ENCODE peak calls at places on chromosomes 2 and 18, in eight cellular contexts. S is pancreas; L is CD8-positive, alpha-beta T cell; X is IMR-90; E is mesenchymal stem cell; Y is sigmoid colon; D is lower lobe of right lung; U is keratinocyte. H is an unnamed sample. For H3K36me3, the result is how much of the 10 kb centered on the place peaks cover.

GRCh38 chr2:128364441-128364911 is 45.8 kb upstream of the HS6ST1 start:
- DNase-seq in D (no peak), S (peak), X (no peak), Y (no peak), E (no peak), L (no peak), U (no peak), H (no peak)

GRCh38 chr18:36592282-36592681 is 236.5 kb downstream of the TPGS2 start:
- DNase-seq in L (no peak), E (no peak), Y (no peak), D (no peak), S (no peak), U (no peak), X (peak), H (no peak)

GRCh38 chr2:191740776-191741175 is 62.8 kb downstream of the NABP1 start:
- DNase-seq in E (no peak), L (no peak), X (no peak), Y (no peak), U (no peak), D (no peak), S (no peak), H (no peak)

GRCh38 chr2:101843048-101843447 is 145.5 kb downstream of the MAP4K4 start:
- DNase-seq in D (no peak), U (no peak), Y (no peak), L (no peak), E (no peak), S (no peak), X (no peak), H (no peak)

GRCh38 chr2:236168110-236169067 is at the start of gene GBX2:
- DNase-seq in Y (peak), U (no peak), X (peak), S (no peak), D (no peak), L (no peak), E (peak), H (peak)

GRCh38 chr2:101571951-101572350 is 97.0 kb upstream of the RFX8 start:
- DNase-seq in E (no peak), U (no peak), Y (no peak), S (no peak), L (no peak), D (no peak), X (no peak), H (no peak)

GRCh38 chr18:25786778-25787177 is 303.6 kb downstream of the SS18 start:
- DNase-seq in Y (no peak), E (peak), S (no peak), X (peak), L (no peak), D (no peak), U (no peak), H (peak)

GRCh38 chr2:158994920-158995676 is 26.7 kb downstream of the TANC1 start:
- DNase-seq in E (peak), Y (no peak), U (no peak), L (no peak), X (no peak), D (no peak), S (no peak), H (no peak)

GRCh38 chr2:9423922-9424272 is 443 bp downstream of the CPSF3 start:
- DNase-seq in Y (no peak), E (peak), U (no peak), X (peak), D (no peak), L (peak), S (no peak), H (no peak)

GRCh38 chr2:222305510-222306392 is 7.0 kb upstream of the PAX3 start:
- DNase-seq in E (no peak), X (no peak), S (peak), U (no peak), Y (no peak), D (no peak), L (no peak), H (no peak)

GRCh38 chr18:69777248-69777647 is 170.4 kb downstream of the CD226 start:
- DNase-seq in U (no peak), Y (no peak), L (no peak), D (no peak), E (no peak), X (no peak), S (no peak), H (no peak)

GRCh38 chr18:79577451-79578395 is 101.9 kb upstream of the CTDP1 start:
- DNase-seq in D (peak), Y (peak), S (peak), E (no peak), L (no peak), U (no peak), X (peak), H (no peak)

GRCh38 chr2:193963472-193964119 is 1693.4 kb upstream of the SLC39A10 start:
- DNase-seq in X (no peak), S (no peak), U (no peak), E (peak), D (no peak), Y (no peak), L (no peak), H (peak)

GRCh38 chr2:104864751-104865470 is 11.0 kb downstream of the POU3F3 start:
- DNase-seq in D (no peak), E (no peak), L (no peak), S (no peak), X (no peak), Y (no peak), U (no peak), H (no peak)

GRCh38 chr2:39142904-39143617 is 22.2 kb upstream of the SOS1 start:
- DNase-seq in X (no peak), L (no peak), Y (no peak), D (no peak), U (no peak), S (no peak), E (no peak), H (no peak)

GRCh38 chr2:9095690-9096089 is 92.2 kb upstream of the MBOAT2 start:
- DNase-seq in E (peak), X (peak), U (no peak), Y (no peak), S (no peak), L (no peak), D (peak), H (no peak)

GRCh38 chr2:13114391-13114790 is 397.7 kb downstream of the TRIB2 start:
- DNase-seq in S (no peak), X (peak), U (no peak), D (no peak), Y (no peak), L (no peak), E (peak), H (no peak)

GRCh38 chr2:177606636-177607035 is 214.1 kb downstream of the AGPS start:
- DNase-seq in D (no peak), X (peak), S (no peak), U (no peak), E (peak), Y (no peak), L (no peak), H (no peak)

GRCh38 chr2:155528034-155528433 is 804.5 kb downstream of the NR4A2 start:
- DNase-seq in D (no peak), L (no peak), X (no peak), Y (no peak), E (no peak), S (no peak), U (no peak), H (no peak)

GRCh38 chr2:180761224-180761623 is 219.2 kb upstream of the UBE2E3 start:
- DNase-seq in S (no peak), L (no peak), Y (no peak), D (no peak), U (no peak), E (peak), X (peak), H (peak)

GRCh38 chr18:70991577-70991976 is 702.7 kb downstream of the SOCS6 start:
- DNase-seq in S (no peak), U (no peak), Y (no peak), X (peak), L (no peak), E (no peak), D (no peak), H (no peak)

GRCh38 chr2:98571121-98571701 is 37.1 kb downstream of the COA5 start:
- DNase-seq in Y (no peak), U (no peak), E (no peak), S (no peak), X (no peak), D (no peak), L (no peak), H (no peak)

GRCh38 chr18:62634991-62635630 is 80.2 kb upstream of the PHLPP1 start:
- DNase-seq in E (no peak), S (no peak), X (no peak), Y (no peak), D (no peak), U (peak), L (no peak), H (peak)

GRCh38 chr2:207245526-207245925 is 79.8 kb upstream of the KLF7 start:
- DNase-seq in E (no peak), D (no peak), X (no peak), L (no peak), S (no peak), U (no peak), Y (no peak), H (no peak)

GRCh38 chr2:191189112-191189635 is 38.4 kb upstream of the STAT4 start:
- DNase-seq in E (no peak), D (no peak), S (no peak), L (no peak), U (no peak), X (no peak), Y (no peak), H (no peak)

GRCh38 chr2:173397539-173397938 is 42.9 kb downstream of the CDCA7 start:
- DNase-seq in U (no peak), D (no peak), Y (no peak), L (no peak), X (no peak), E (no peak), S (no peak), H (no peak)

GRCh38 chr18:28075501-28075900 is 101.4 kb downstream of the CDH2 start:
- DNase-seq in Y (no peak), E (peak), S (no peak), D (no peak), X (no peak), U (no peak), L (no peak), H (no peak)

GRCh38 chr18:68766433-68766832 is 31.4 kb upstream of the CCDC102B start:
- DNase-seq in Y (no peak), X (peak), D (no peak), E (no peak), S (no peak), L (no peak), U (no peak), H (no peak)

GRCh38 chr2:204542967-204543608 is 2.2 kb upstream of the PARD3B start:
- DNase-seq in L (no peak), X (no peak), S (no peak), Y (no peak), E (no peak), D (no peak), U (no peak), H (no peak)

GRCh38 chr2:98472132-98472650 is 27.5 kb downstream of the INPP4A start:
- DNase-seq in Y (peak), U (no peak), D (no peak), S (peak), L (no peak), E (no peak), X (no peak), H (no peak)

GRCh38 chr2:26355038-26355995 is 8.7 kb upstream of the ADGRF3 start:
- DNase-seq in E (peak), X (peak), U (peak), L (no peak), Y (no peak), S (no peak), D (no peak), H (peak)

GRCh38 chr2:181364492-181365175 is 92.6 kb upstream of the ITGA4 start:
- DNase-seq in E (peak), S (no peak), U (no peak), D (no peak), Y (no peak), L (no peak), X (no peak), H (no peak)

GRCh38 chr18:63070750-63071502 is 248.6 kb downstream of the BCL2 start:
- DNase-seq in Y (no peak), X (no peak), E (no peak), D (no peak), S (no peak), L (no peak), U (no peak), H (no peak)

DNA sequence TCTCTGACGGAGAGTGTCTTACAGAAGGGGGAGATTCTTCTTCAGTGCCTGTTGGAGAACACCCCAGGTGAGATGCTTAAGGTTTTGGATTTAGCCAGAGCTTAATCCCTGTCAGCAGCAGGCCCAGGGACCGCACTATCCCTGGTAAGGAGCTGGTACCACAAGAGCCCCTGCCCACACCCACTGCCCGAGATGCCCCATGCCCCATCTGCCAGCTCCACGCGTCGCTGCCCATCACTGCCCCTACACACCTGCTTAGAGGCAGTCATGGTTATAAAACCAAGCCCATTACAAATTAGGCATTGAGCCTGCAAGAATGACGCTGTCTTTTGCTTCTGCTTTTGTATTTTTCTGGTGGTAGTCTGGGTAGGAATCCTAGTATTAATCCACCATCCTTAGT is 21.7 kb downstream of the CEP68 start:
- DNase-seq in S (no peak), X (no peak), D (no peak), U (no peak), E (no peak), Y (no peak), L (no peak), H (no peak)
- H3K36me3 ChIP-seq in S (under half), X (under half), D (half or more), U (under half), E (under half), Y (under half), L (under half), H (under half)

GRCh38 chr2:161237397-161238263 is 70.6 kb upstream of the PSMD14 start:
- DNase-seq in Y (peak), U (no peak), X (peak), L (peak), E (peak), S (peak), D (peak), H (no peak)

GRCh38 chr2:161238264-161238558 is 70.0 kb upstream of the PSMD14 start:
- DNase-seq in Y (no peak), L (no peak), U (no peak), D (no peak), S (no peak), X (no peak), E (no peak), H (no peak)

GRCh38 chr2:161241894-161242293 is 66.3 kb upstream of the PSMD14 start:
- DNase-seq in E (no peak), S (no peak), L (no peak), D (no peak), U (no peak), X (no peak), Y (no peak), H (no peak)

GRCh38 chr2:161238559-161239415 is 69.4 kb upstream of the PSMD14 start:
- DNase-seq in S (peak), L (peak), U (no peak), D (peak), E (peak), X (peak), Y (peak), H (no peak)

DNA sequence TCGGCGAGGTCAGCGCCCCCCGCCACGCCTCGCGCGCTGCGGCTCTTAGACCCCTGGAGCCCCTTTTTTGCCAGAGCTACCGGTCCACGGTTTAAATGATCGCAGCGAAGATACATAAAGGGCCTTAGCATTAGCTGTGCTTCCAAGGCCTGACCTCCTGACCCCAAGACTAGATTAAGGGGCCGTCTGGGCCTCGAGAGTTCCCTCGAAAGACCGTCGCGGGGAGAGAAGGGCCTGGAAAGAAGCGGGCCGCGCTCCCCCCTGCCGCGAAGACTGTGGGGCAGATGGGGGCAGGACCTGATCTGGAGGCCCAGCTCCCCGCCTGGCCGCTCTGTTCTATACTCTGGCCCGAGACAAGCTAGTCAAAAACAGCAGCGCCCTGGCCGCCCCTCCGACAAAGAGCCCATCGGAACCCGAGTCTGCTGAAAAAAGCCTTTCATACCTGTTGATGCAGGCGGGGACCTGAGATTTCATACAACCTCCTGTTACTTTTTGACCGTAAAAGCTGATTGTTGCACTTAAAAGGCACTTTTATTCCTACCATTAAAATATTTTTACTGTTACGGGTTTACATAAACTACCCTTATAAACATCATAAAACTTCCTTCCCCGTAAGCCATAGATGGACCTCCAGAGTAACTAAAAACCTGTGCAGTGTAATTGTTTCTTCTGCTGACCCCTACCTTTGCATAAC is 68.7 kb upstream of the PSMD14 start:
- DNase-seq in D (peak), S (no peak), L (no peak), U (no peak), X (no peak), E (no peak), Y (no peak), H (no peak)
- H3K4me3 ChIP-seq in D (peak), S (peak), L (no peak), U (no peak), X (no peak), E (no peak), Y (peak), H (no peak)

GRCh38 chr2:14756981-14757657 is 124.6 kb downstream of the LRATD1 start:
- DNase-seq in E (peak), U (peak), Y (no peak), X (peak), L (no peak), D (no peak), S (no peak), H (peak)
- H3K36me3 ChIP-seq in E (under half), U (under half), Y (under half), X (under half), L (under half), D (under half), S (under half), H (under half)

DNA sequence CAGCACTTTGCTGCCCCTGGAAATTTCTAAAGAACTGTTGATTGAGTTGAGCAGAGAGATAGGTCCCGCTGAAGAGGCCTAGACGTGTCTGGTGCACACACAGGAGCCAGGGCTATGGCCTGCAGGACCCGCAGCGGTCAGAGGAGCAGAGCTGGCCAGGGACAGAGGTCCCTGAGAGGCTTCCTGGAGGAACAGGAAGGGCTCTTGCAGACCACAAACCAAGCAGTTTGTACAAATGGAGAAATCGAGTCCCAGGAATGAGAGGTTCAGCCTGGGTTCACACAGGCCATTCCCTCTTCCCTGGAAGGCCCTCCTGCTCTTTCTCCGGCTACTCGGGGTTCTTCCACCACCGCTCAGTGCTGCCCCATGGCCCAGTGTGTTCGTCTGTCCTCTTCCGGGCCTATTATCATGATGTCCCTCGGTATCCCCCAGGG is 1.2 kb upstream of the BIN1 start:
- DNase-seq in L (no peak), E (no peak), X (no peak), S (no peak), Y (peak), D (no peak), U (no peak), H (no peak)
- H3K4me3 ChIP-seq in L (no peak), E (peak), X (no peak), S (peak), Y (no peak), D (peak), U (no peak), H (peak)

DNA sequence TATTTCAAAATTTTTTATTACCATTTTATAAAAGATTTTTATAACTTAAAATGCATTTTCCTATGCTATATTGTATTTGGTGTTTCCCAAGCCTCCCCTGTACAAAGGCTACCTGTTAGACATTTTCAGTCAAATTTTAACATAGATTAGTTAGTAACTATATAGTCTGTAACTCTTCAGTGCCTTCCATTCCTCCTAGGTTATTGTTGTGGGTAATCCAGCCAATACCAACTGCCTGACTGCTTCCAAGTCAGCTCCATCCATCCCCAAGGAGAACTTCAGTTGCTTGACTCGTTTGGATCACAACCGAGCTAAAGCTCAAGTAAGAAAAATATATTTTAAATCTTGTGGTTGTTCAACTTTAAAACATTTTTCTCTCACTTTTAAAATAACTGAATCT is 10.2 kb downstream of the MDH1 start:
- DNase-seq in Y (no peak), L (no peak), E (no peak), S (no peak), U (no peak), D (no peak), X (no peak), H (no peak)
- H3K36me3 ChIP-seq in Y (under half), L (under half), E (under half), S (under half), U (under half), D (half or more), X (under half), H (under half)

DNA sequence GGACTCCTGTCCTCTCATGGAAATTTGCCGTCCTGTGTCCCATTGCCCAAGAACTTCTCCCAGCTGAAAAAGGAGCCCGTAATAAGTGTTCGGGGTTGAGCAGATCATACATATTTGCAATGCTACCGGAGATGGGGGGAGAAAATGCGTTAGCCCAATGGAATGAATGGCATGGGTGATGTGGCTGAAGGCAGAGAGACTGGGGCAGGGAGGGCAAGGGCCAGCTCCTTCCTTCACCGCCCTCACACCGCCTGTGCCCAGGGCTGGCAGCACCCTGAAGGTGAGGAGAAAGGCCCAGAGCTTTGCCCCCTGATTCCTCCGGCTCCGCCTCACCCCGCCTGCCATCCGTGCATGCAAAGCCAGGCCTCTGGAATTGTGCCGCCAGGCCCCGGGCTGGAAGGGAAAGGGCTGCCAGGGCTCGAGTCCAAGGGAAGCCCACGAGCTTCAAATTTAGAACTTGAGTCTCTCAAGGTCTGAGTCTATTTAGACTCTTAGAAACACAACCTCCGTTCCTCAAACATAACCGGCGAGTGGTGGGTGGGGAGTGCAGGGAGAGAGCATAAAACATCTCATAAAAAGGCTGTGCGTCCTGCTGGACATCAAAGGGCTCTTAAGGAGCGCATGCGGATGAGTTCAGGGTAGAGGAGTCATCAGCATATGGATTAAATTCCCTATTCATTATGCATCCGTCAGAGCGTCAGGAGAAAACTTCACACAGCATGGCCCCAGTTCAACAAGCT is 121.8 kb upstream of the GLI2 start:
- DNase-seq in S (no peak), D (no peak), L (no peak), X (peak), E (no peak), Y (no peak), U (no peak), H (no peak)
- H3K4me3 ChIP-seq in S (no peak), D (no peak), L (no peak), X (no peak), E (no peak), Y (no peak), U (no peak), H (no peak)